ENCODE peak calls at places on chromosomes 7 and 10, in five cellular contexts. One of them, this sample, is unnamed.

GRCh38 chr7:66152538-66153191 is 38.0 kb downstream of the CRCP start:
- DNase-seq in left ventricle myocardium inferior: no peak
- DNase-seq in psoas muscle: no peak
- DNase-seq in mucosa of descending colon: no peak
- DNase-seq in CD4-positive, alpha-beta memory T cell: no peak
- DNase-seq in this sample: no peak

GRCh38 chr7:141074997-141075396 is 1.1 kb downstream of the TMEM178B start:
- DNase-seq in left ventricle myocardium inferior: no peak
- DNase-seq in mucosa of descending colon: no peak
- DNase-seq in psoas muscle: no peak
- DNase-seq in CD4-positive, alpha-beta memory T cell: no peak
- DNase-seq in this sample: no peak

GRCh38 chr10:103480521-103480920 is 1.5 kb upstream of the CALHM3 start:
- DNase-seq in CD4-positive, alpha-beta memory T cell: no peak
- DNase-seq in mucosa of descending colon: no peak
- DNase-seq in left ventricle myocardium inferior: no peak
- DNase-seq in psoas muscle: peak; percentile 39
- DNase-seq in this sample: no peak

GRCh38 chr7:133873631-133874030 is 253.5 kb upstream of the LRGUK start:
- DNase-seq in psoas muscle: no peak
- DNase-seq in CD4-positive, alpha-beta memory T cell: no peak
- DNase-seq in left ventricle myocardium inferior: no peak
- DNase-seq in mucosa of descending colon: no peak
- DNase-seq in this sample: no peak

GRCh38 chr7:19017374-19017773 is 100.1 kb downstream of the TWIST1 start:
- DNase-seq in CD4-positive, alpha-beta memory T cell: no peak
- DNase-seq in mucosa of descending colon: no peak
- DNase-seq in psoas muscle: no peak
- DNase-seq in left ventricle myocardium inferior: no peak
- DNase-seq in this sample: no peak

GRCh38 chr7:81036041-81036440 is 117.2 kb upstream of the SEMA3C start:
- DNase-seq in left ventricle myocardium inferior: no peak
- DNase-seq in psoas muscle: no peak
- DNase-seq in mucosa of descending colon: no peak
- DNase-seq in CD4-positive, alpha-beta memory T cell: no peak
- DNase-seq in this sample: no peak

GRCh38 chr7:134991469-134992339 is 5.4 kb downstream of the AGBL3 start:
- DNase-seq in left ventricle myocardium inferior: no peak
- DNase-seq in CD4-positive, alpha-beta memory T cell: no peak
- DNase-seq in mucosa of descending colon: no peak
- DNase-seq in psoas muscle: no peak
- DNase-seq in this sample: no peak

GRCh38 chr10:119209050-119209735 is 1.8 kb downstream of the GRK5 start:
- DNase-seq in left ventricle myocardium inferior: peak; percentile 75
- DNase-seq in mucosa of descending colon: no peak
- DNase-seq in CD4-positive, alpha-beta memory T cell: peak; percentile 56
- DNase-seq in psoas muscle: peak; percentile 71
- DNase-seq in this sample: peak; percentile 26

GRCh38 chr10:103545771-103546281 is 52.3 kb downstream of the NEURL1 start:
- DNase-seq in left ventricle myocardium inferior: no peak
- DNase-seq in psoas muscle: no peak
- DNase-seq in mucosa of descending colon: peak; percentile 71
- DNase-seq in CD4-positive, alpha-beta memory T cell: no peak
- DNase-seq in this sample: no peak

GRCh38 chr7:100367676-100368613 is 5.3 kb upstream of the PILRA start:
- DNase-seq in left ventricle myocardium inferior: no peak
- DNase-seq in psoas muscle: no peak
- DNase-seq in CD4-positive, alpha-beta memory T cell: no peak
- DNase-seq in mucosa of descending colon: peak; percentile 66
- DNase-seq in this sample: no peak

GRCh38 chr10:110504111-110504735 is 6.5 kb downstream of the DUSP5 start:
- DNase-seq in CD4-positive, alpha-beta memory T cell: peak; percentile 74
- DNase-seq in mucosa of descending colon: no peak
- DNase-seq in left ventricle myocardium inferior: no peak
- DNase-seq in psoas muscle: peak; percentile 36
- DNase-seq in this sample: peak; percentile 44

GRCh38 chr7:50308301-50309129 is 4.0 kb downstream of the IKZF1 start:
- DNase-seq in mucosa of descending colon: no peak
- DNase-seq in CD4-positive, alpha-beta memory T cell: no peak
- DNase-seq in psoas muscle: no peak
- DNase-seq in left ventricle myocardium inferior: no peak
- DNase-seq in this sample: no peak

GRCh38 chr7:2299131-2299829 is 15.0 kb downstream of the SNX8 start:
- DNase-seq in CD4-positive, alpha-beta memory T cell: no peak
- DNase-seq in psoas muscle: peak; percentile 30
- DNase-seq in left ventricle myocardium inferior: no peak
- DNase-seq in mucosa of descending colon: no peak
- DNase-seq in this sample: no peak

GRCh38 chr10:46017733-46018132 is 12.7 kb downstream of the NCOA4 start:
- DNase-seq in psoas muscle: no peak
- DNase-seq in mucosa of descending colon: no peak
- DNase-seq in CD4-positive, alpha-beta memory T cell: no peak
- DNase-seq in left ventricle myocardium inferior: no peak
- DNase-seq in this sample: no peak

GRCh38 chr7:137606061-137606674 is 240.6 kb downstream of the DGKI start:
- DNase-seq in CD4-positive, alpha-beta memory T cell: peak; percentile 7
- DNase-seq in mucosa of descending colon: no peak
- DNase-seq in psoas muscle: no peak
- DNase-seq in left ventricle myocardium inferior: no peak
- DNase-seq in this sample: no peak

GRCh38 chr7:12943781-12944180 is 256.3 kb downstream of the ARL4A start:
- DNase-seq in CD4-positive, alpha-beta memory T cell: no peak
- DNase-seq in mucosa of descending colon: no peak
- DNase-seq in psoas muscle: no peak
- DNase-seq in left ventricle myocardium inferior: no peak
- DNase-seq in this sample: no peak

GRCh38 chr10:61325596-61325995 is 127.6 kb downstream of the TMEM26 start:
- DNase-seq in left ventricle myocardium inferior: no peak
- DNase-seq in CD4-positive, alpha-beta memory T cell: no peak
- DNase-seq in mucosa of descending colon: no peak
- DNase-seq in psoas muscle: no peak
- DNase-seq in this sample: no peak

GRCh38 chr10:84370268-84370667 is 41.9 kb downstream of the CCSER2 start:
- DNase-seq in mucosa of descending colon: no peak
- DNase-seq in psoas muscle: no peak
- DNase-seq in left ventricle myocardium inferior: no peak
- DNase-seq in CD4-positive, alpha-beta memory T cell: no peak
- DNase-seq in this sample: no peak

GRCh38 chr10:62831346-62831745 is 15.2 kb upstream of the EGR2 start:
- DNase-seq in psoas muscle: no peak
- DNase-seq in left ventricle myocardium inferior: no peak
- DNase-seq in CD4-positive, alpha-beta memory T cell: no peak
- DNase-seq in mucosa of descending colon: no peak
- DNase-seq in this sample: no peak

GRCh38 chr7:124072603-124073324 is 39.9 kb upstream of the TMEM229A start:
- DNase-seq in mucosa of descending colon: no peak
- DNase-seq in CD4-positive, alpha-beta memory T cell: no peak
- DNase-seq in left ventricle myocardium inferior: no peak
- DNase-seq in psoas muscle: no peak
- DNase-seq in this sample: no peak

GRCh38 chr7:30237271-30237695 is 47.1 kb upstream of the ZNRF2 start:
- DNase-seq in mucosa of descending colon: no peak
- DNase-seq in psoas muscle: no peak
- DNase-seq in CD4-positive, alpha-beta memory T cell: no peak
- DNase-seq in left ventricle myocardium inferior: no peak
- DNase-seq in this sample: no peak

GRCh38 chr7:151142686-151143040 is 24.8 kb downstream of the GBX1 start:
- DNase-seq in mucosa of descending colon: no peak
- DNase-seq in left ventricle myocardium inferior: no peak
- DNase-seq in psoas muscle: no peak
- DNase-seq in CD4-positive, alpha-beta memory T cell: no peak
- DNase-seq in this sample: no peak

GRCh38 chr7:88217675-88218427 is 2.0 kb downstream of the SRI start:
- DNase-seq in psoas muscle: no peak
- DNase-seq in left ventricle myocardium inferior: no peak
- DNase-seq in CD4-positive, alpha-beta memory T cell: peak; percentile 25
- DNase-seq in mucosa of descending colon: no peak
- DNase-seq in this sample: no peak

GRCh38 chr10:90222372-90222771 is 521.0 kb downstream of the KIF20B start:
- DNase-seq in CD4-positive, alpha-beta memory T cell: no peak
- DNase-seq in mucosa of descending colon: no peak
- DNase-seq in psoas muscle: no peak
- DNase-seq in left ventricle myocardium inferior: no peak
- DNase-seq in this sample: no peak

GRCh38 chr7:22351878-22352277 is 5.1 kb downstream of the RAPGEF5 start:
- DNase-seq in left ventricle myocardium inferior: no peak
- DNase-seq in psoas muscle: no peak
- DNase-seq in mucosa of descending colon: no peak
- DNase-seq in CD4-positive, alpha-beta memory T cell: no peak
- DNase-seq in this sample: no peak

GRCh38 chr7:85426487-85426960 is 239.7 kb upstream of the SEMA3D start:
- DNase-seq in left ventricle myocardium inferior: no peak
- DNase-seq in CD4-positive, alpha-beta memory T cell: no peak
- DNase-seq in mucosa of descending colon: no peak
- DNase-seq in psoas muscle: no peak
- DNase-seq in this sample: no peak

GRCh38 chr10:34933676-34934075 is 118.6 kb upstream of the PARD3 start:
- DNase-seq in CD4-positive, alpha-beta memory T cell: no peak
- DNase-seq in mucosa of descending colon: no peak
- DNase-seq in left ventricle myocardium inferior: peak; percentile 59
- DNase-seq in psoas muscle: peak; percentile 28
- DNase-seq in this sample: no peak

GRCh38 chr7:47132471-47132870 is 449.4 kb downstream of the TNS3 start:
- DNase-seq in mucosa of descending colon: no peak
- DNase-seq in psoas muscle: no peak
- DNase-seq in left ventricle myocardium inferior: no peak
- DNase-seq in CD4-positive, alpha-beta memory T cell: no peak
- DNase-seq in this sample: no peak

GRCh38 chr10:47402681-47403301 is 18.7 kb upstream of the ZNF488 start:
- DNase-seq in CD4-positive, alpha-beta memory T cell: no peak
- DNase-seq in psoas muscle: peak; percentile 50
- DNase-seq in mucosa of descending colon: peak; percentile 47
- DNase-seq in left ventricle myocardium inferior: peak; percentile 49
- DNase-seq in this sample: no peak

GRCh38 chr10:17622061-17622460 is 4.9 kb upstream of the HACD1 start:
- DNase-seq in CD4-positive, alpha-beta memory T cell: no peak
- DNase-seq in left ventricle myocardium inferior: no peak
- DNase-seq in psoas muscle: no peak
- DNase-seq in mucosa of descending colon: no peak
- DNase-seq in this sample: no peak

GRCh38 chr7:134130124-134130523 is 3.0 kb downstream of the LRGUK start:
- DNase-seq in CD4-positive, alpha-beta memory T cell: no peak
- DNase-seq in psoas muscle: no peak
- DNase-seq in mucosa of descending colon: no peak
- DNase-seq in left ventricle myocardium inferior: no peak
- DNase-seq in this sample: no peak

GRCh38 chr7:140160308-140160707 is 16.5 kb downstream of the KDM7A start:
- DNase-seq in psoas muscle: no peak
- DNase-seq in mucosa of descending colon: no peak
- DNase-seq in left ventricle myocardium inferior: no peak
- DNase-seq in CD4-positive, alpha-beta memory T cell: no peak
- DNase-seq in this sample: no peak

GRCh38 chr7:124462249-124462648 is 303.3 kb downstream of the GPR37 start:
- DNase-seq in psoas muscle: no peak
- DNase-seq in CD4-positive, alpha-beta memory T cell: no peak
- DNase-seq in mucosa of descending colon: no peak
- DNase-seq in left ventricle myocardium inferior: no peak
- DNase-seq in this sample: no peak

GRCh38 chr10:47167591-47167990 is 132.4 kb upstream of the GDF10 start:
- DNase-seq in left ventricle myocardium inferior: no peak
- DNase-seq in CD4-positive, alpha-beta memory T cell: no peak
- DNase-seq in mucosa of descending colon: no peak
- DNase-seq in psoas muscle: no peak
- DNase-seq in this sample: no peak

GRCh38 chr10:589961-590680 is 99.3 kb downstream of the DIP2C start:
- DNase-seq in mucosa of descending colon: no peak
- DNase-seq in psoas muscle: no peak
- DNase-seq in left ventricle myocardium inferior: no peak
- DNase-seq in CD4-positive, alpha-beta memory T cell: no peak
- DNase-seq in this sample: no peak

GRCh38 chr10:131970946-131971345 is 10.8 kb downstream of the BNIP3 start:
- DNase-seq in left ventricle myocardium inferior: no peak
- DNase-seq in mucosa of descending colon: no peak
- DNase-seq in CD4-positive, alpha-beta memory T cell: no peak
- DNase-seq in psoas muscle: no peak
- DNase-seq in this sample: no peak
- H3K4me1 ChIP-seq in left ventricle myocardium inferior: peaks cover 43% of the 10 kb centered on the region
- H3K4me1 ChIP-seq in mucosa of descending colon: peaks cover 6% of the 10 kb centered on the region
- H3K4me1 ChIP-seq in CD4-positive, alpha-beta memory T cell: peaks cover 46% of the 10 kb centered on the region
- H3K4me1 ChIP-seq in psoas muscle: peaks cover 35% of the 10 kb centered on the region
- H3K4me1 ChIP-seq in this sample: peaks cover 21% of the 10 kb centered on the region

GRCh38 chr10:122495406-122496340 is 34.3 kb downstream of the HTRA1 start:
- DNase-seq in CD4-positive, alpha-beta memory T cell: peak; percentile 28
- DNase-seq in left ventricle myocardium inferior: no peak
- DNase-seq in mucosa of descending colon: no peak
- DNase-seq in psoas muscle: peak; percentile 51
- DNase-seq in this sample: no peak
- H3K4me1 ChIP-seq in CD4-positive, alpha-beta memory T cell: peaks cover 36% of the 10 kb centered on the region
- H3K4me1 ChIP-seq in left ventricle myocardium inferior: peaks cover 68% of the 10 kb centered on the region
- H3K4me1 ChIP-seq in mucosa of descending colon: no peaks in the 10 kb centered on the region
- H3K4me1 ChIP-seq in psoas muscle: peaks cover 8% of the 10 kb centered on the region
- H3K4me1 ChIP-seq in this sample: peaks cover 15% of the 10 kb centered on the region

GRCh38 chr10:88989824-88990527 is 622 bp upstream of the FAS start:
- DNase-seq in mucosa of descending colon: no peak
- DNase-seq in left ventricle myocardium inferior: no peak
- DNase-seq in CD4-positive, alpha-beta memory T cell: no peak
- DNase-seq in psoas muscle: no peak
- DNase-seq in this sample: no peak

GRCh38 chr10:88992945-88993537 is 2.4 kb downstream of the FAS start:
- DNase-seq in mucosa of descending colon: no peak
- DNase-seq in left ventricle myocardium inferior: no peak
- DNase-seq in CD4-positive, alpha-beta memory T cell: no peak
- DNase-seq in psoas muscle: no peak
- DNase-seq in this sample: no peak

GRCh38 chr10:88990528-88991160 is at the start of gene FAS:
- DNase-seq in mucosa of descending colon: peak; percentile 90
- DNase-seq in psoas muscle: peak; percentile 72
- DNase-seq in CD4-positive, alpha-beta memory T cell: peak; percentile 82
- DNase-seq in left ventricle myocardium inferior: peak; percentile 76
- DNase-seq in this sample: peak; percentile 78

GRCh38 chr10:88991900-88992237 is 1.3 kb downstream of the FAS start:
- DNase-seq in CD4-positive, alpha-beta memory T cell: no peak
- DNase-seq in mucosa of descending colon: no peak
- DNase-seq in left ventricle myocardium inferior: no peak
- DNase-seq in psoas muscle: no peak
- DNase-seq in this sample: no peak

GRCh38 chr10:88991161-88991899 is 732 bp downstream of the FAS start:
- DNase-seq in mucosa of descending colon: peak; percentile 81
- DNase-seq in left ventricle myocardium inferior: peak; percentile 83
- DNase-seq in psoas muscle: peak; percentile 79
- DNase-seq in CD4-positive, alpha-beta memory T cell: peak; percentile 58
- DNase-seq in this sample: no peak
- H3K4me1 ChIP-seq in mucosa of descending colon: peaks cover 36% of the 10 kb centered on the region
- H3K4me1 ChIP-seq in left ventricle myocardium inferior: peaks cover 76% of the 10 kb centered on the region
- H3K4me1 ChIP-seq in psoas muscle: peaks cover 4% of the 10 kb centered on the region
- H3K4me1 ChIP-seq in CD4-positive, alpha-beta memory T cell: peaks cover 76% of the 10 kb centered on the region
- H3K4me1 ChIP-seq in this sample: peaks cover 49% of the 10 kb centered on the region

GRCh38 chr10:124733566-124734245 is 10.5 kb downstream of the FAM53B start:
- DNase-seq in CD4-positive, alpha-beta memory T cell: no peak
- DNase-seq in psoas muscle: no peak
- DNase-seq in mucosa of descending colon: peak; percentile 37
- DNase-seq in left ventricle myocardium inferior: no peak
- DNase-seq in this sample: no peak
- H3K4me1 ChIP-seq in CD4-positive, alpha-beta memory T cell: peaks cover 100% of the 10 kb centered on the region
- H3K4me1 ChIP-seq in psoas muscle: peaks cover 94% of the 10 kb centered on the region
- H3K4me1 ChIP-seq in mucosa of descending colon: peaks cover 90% of the 10 kb centered on the region
- H3K4me1 ChIP-seq in left ventricle myocardium inferior: peaks cover 100% of the 10 kb centered on the region
- H3K4me1 ChIP-seq in this sample: peaks cover 98% of the 10 kb centered on the region

GRCh38 chr10:97683556-97684357 is 3.3 kb downstream of the AVPI1 start:
- DNase-seq in left ventricle myocardium inferior: no peak
- DNase-seq in mucosa of descending colon: no peak
- DNase-seq in psoas muscle: no peak
- DNase-seq in CD4-positive, alpha-beta memory T cell: no peak
- DNase-seq in this sample: no peak
- H3K4me1 ChIP-seq in left ventricle myocardium inferior: peaks cover 63% of the 10 kb centered on the region
- H3K4me1 ChIP-seq in mucosa of descending colon: peaks cover 37% of the 10 kb centered on the region
- H3K4me1 ChIP-seq in psoas muscle: peaks cover 37% of the 10 kb centered on the region
- H3K4me1 ChIP-seq in CD4-positive, alpha-beta memory T cell: peaks cover 29% of the 10 kb centered on the region
- H3K4me1 ChIP-seq in this sample: peaks cover 25% of the 10 kb centered on the region